ENCODE peak calls at places on chromosomes 5 and 9, in seven cellular contexts. T, S, Y, A, P, Z and R are unnamed samples.

GRCh38 chr5:76303917-76304316 is 99.2 kb upstream of the IQGAP2 start:
- DNase-seq in T (no peak), S (no peak), Y (no peak), A (no peak), P (peak), Z (peak), R (no peak)

GRCh38 chr5:6633469-6634326 is 458 bp downstream of the SRD5A1 start:
- DNase-seq in T (no peak), S (no peak), Y (peak), A (no peak), P (peak), Z (peak), R (no peak)

GRCh38 chr9:90969021-90969675 is 167.5 kb downstream of the SYK start:
- DNase-seq in T (no peak), S (no peak), Y (no peak), A (no peak), P (no peak), Z (no peak), R (no peak)

GRCh38 chr9:557601-558201 is 283.8 kb upstream of the DMRT1 start:
- DNase-seq in T (no peak), S (no peak), Y (no peak), A (no peak), P (no peak), Z (peak), R (no peak)

GRCh38 chr5:127229185-127229889 is 61.3 kb upstream of the MEGF10 start:
- DNase-seq in T (peak), S (no peak), Y (peak), A (peak), P (peak), Z (peak), R (peak)

GRCh38 chr9:35696520-35697215 is 6.9 kb upstream of the TPM2 start:
- DNase-seq in T (no peak), S (no peak), Y (peak), A (peak), P (peak), Z (peak), R (peak)

GRCh38 chr9:16866542-16866941 is 3.9 kb downstream of the BNC2 start:
- DNase-seq in T (no peak), S (no peak), Y (no peak), A (no peak), P (no peak), Z (no peak), R (no peak)

GRCh38 chr9:37466037-37466709 is 923 bp upstream of the ZBTB5 start:
- DNase-seq in T (peak), S (peak), Y (peak), A (peak), P (peak), Z (peak), R (peak)

GRCh38 chr9:79686381-79687130 is 114.8 kb downstream of the TLE4 start:
- DNase-seq in T (no peak), S (peak), Y (no peak), A (no peak), P (no peak), Z (no peak), R (no peak)
- TF ChIP-seq CTCF in T (no peak), S (no peak), Y (no peak), A (no peak), P (no peak), Z (no peak), R (no peak)

DNA sequence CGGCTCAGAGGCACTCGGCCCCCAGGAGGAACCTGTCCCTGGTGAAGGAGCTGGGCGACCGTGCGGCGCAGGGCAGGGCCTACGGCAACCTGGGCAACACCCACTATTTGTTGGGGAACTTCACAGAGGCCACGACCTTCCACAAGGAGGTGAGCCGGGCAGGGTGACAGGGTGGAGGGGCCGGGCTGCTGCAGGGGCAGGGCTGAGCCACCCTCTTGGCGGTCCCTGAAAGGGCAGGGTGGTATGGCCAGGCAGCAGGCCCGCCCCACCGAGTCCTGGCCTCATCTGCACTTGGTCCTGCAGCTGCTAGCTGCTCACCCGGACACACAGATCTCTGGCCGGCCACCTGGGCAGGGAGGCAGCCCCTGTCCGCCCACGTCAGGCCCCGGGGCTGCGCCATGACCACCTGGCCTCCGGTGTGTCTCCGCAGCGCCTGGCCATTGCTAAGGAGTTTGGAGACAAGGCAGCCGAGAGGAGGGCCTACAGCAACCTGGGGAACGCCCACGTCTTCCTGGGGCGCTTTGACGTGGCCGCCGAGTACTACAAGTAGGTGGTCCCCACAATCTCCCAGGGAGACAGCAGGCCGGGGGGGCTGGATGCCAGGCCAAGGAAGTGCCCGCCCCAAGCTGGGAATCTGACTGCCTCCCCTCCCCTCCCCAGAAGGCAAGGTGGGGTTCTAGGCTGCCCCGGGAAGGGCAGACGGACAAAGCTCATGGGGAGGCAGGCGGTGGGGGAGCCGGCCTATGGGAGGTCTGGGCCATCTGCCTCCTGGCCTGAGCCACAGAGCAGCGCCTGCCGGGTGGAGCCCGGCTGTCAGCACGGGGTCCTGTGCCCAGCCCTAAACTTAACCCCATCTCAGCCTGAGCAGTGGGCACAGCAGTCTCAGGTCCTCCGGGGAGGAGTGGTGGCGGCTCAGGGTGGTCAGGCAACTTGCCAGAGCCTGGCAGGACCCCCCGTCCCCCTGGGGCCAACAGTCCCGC is 10.4 kb downstream of the GPSM1 start:
- DNase-seq in T (no peak), S (no peak), Y (no peak), A (no peak), P (no peak), Z (no peak), R (no peak)
- H3K27ac ChIP-seq in T (no peak), S (peak), Y (no peak), A (no peak), P (no peak), Z (no peak), R (no peak)

GRCh38 chr5:144194148-144194547 is 23.5 kb downstream of the KCTD16 start:
- DNase-seq in T (no peak), S (no peak), Y (no peak), A (no peak), P (no peak), Z (no peak), R (no peak)

GRCh38 chr5:144191461-144191860 is 20.8 kb downstream of the KCTD16 start:
- DNase-seq in T (no peak), S (no peak), Y (no peak), A (no peak), P (no peak), Z (no peak), R (no peak)

GRCh38 chr5:144189800-144190429 is 19.2 kb downstream of the KCTD16 start:
- DNase-seq in T (peak), S (no peak), Y (peak), A (no peak), P (peak), Z (no peak), R (no peak)

GRCh38 chr5:144195443-144195842 is 24.8 kb downstream of the KCTD16 start:
- DNase-seq in T (no peak), S (no peak), Y (no peak), A (no peak), P (no peak), Z (no peak), R (no peak)

DNA sequence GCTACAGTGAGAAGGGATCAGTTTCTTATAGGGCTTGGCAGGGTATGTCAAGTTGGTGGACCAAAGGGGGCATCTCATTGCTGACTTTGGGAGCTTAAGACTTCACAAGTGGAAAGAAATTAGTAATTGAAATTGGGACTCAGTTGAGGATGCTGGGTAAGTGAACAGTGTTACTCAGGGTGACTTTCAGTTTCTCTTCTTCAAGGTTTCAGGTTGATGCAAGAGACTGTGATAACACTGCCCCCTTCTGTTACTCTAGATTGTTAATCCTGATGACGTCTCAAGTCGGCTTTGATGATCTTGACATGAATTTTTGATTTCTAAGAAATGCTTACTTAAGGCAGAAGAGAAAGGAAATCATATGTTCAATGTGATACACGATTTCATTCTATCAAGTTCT is 21.3 kb downstream of the KCTD16 start:
- DNase-seq in T (no peak), S (no peak), Y (no peak), A (no peak), P (no peak), Z (no peak), R (no peak)
- TF ChIP-seq CTCF in T (peak), S (peak), Y (peak), A (no peak), P (peak), Z (peak), R (peak)

DNA sequence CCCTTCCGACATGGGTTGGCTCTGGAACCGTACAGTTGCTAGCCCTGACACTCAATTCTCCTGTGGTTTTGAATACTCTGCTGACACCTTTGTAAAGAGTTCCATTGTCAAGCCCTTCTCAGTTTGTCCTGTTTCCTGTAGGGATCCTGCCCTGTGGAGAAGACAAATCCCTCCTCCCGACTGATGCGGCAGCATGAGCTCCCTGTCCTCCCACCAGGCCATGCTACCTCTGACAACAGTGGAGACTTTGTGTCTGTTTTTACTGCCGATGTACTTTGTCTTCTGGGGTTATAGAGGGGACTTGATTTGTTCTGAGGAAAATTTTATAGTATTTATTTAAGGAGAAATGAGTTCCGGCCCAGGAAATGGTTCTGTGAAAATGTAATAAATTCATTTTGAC is 57.8 kb downstream of the PRLR start:
- DNase-seq in T (no peak), S (no peak), Y (no peak), A (no peak), P (peak), Z (no peak), R (no peak)
- H3K27ac ChIP-seq in T (no peak), S (no peak), Y (no peak), A (no peak), P (peak), Z (no peak), R (no peak)